ENCODE peak calls at places on chromosomes 2 and 18, in six cellular contexts. D is RWPE1, C is tibial nerve, I is left lung, G is kidney, S is lower lobe of right lung. F is an unnamed sample.

GRCh38 chr2:201414099-201415023 is 36.9 kb downstream of the TRAK2 start:
- DNase-seq in D (no peak), I (no peak), C (no peak), S (no peak), G (no peak), F (no peak)

GRCh38 chr2:172256886-172257285 is 154.2 kb upstream of the DLX2 start:
- DNase-seq in C (no peak), I (peak), G (no peak), S (no peak), D (no peak), F (no peak)

GRCh38 chr2:181457121-181457740 is at the start of gene ITGA4:
- DNase-seq in D (peak), I (peak), C (peak), S (peak), G (peak), F (no peak)

GRCh38 chr18:79585395-79586370 is 93.9 kb upstream of the CTDP1 start:
- DNase-seq in I (peak), S (peak), G (peak), D (no peak), C (peak), F (no peak)

GRCh38 chr2:20796374-20796791 is 26.5 kb downstream of the LDAH start:
- DNase-seq in C (no peak), S (no peak), I (no peak), G (no peak), D (peak), F (peak)

GRCh38 chr2:40403233-40403841 is 48.6 kb downstream of the SLC8A1 start:
- DNase-seq in S (no peak), G (no peak), I (no peak), D (peak), C (no peak), F (peak)

GRCh38 chr18:63603772-63604171 is 16.6 kb downstream of the SERPINB13 start:
- DNase-seq in G (no peak), S (no peak), I (no peak), C (no peak), D (peak), F (peak)

GRCh38 chr18:6022840-6023239 is 127.5 kb upstream of the TMEM200C start:
- DNase-seq in S (no peak), G (no peak), C (no peak), I (no peak), D (no peak), F (no peak)

GRCh38 chr2:136113767-136114070 is 4.2 kb downstream of the CXCR4 start:
- DNase-seq in G (no peak), S (no peak), C (no peak), D (no peak), I (no peak), F (no peak)

GRCh38 chr18:61348230-61348629 is 15.0 kb downstream of the CDH20 start:
- DNase-seq in C (no peak), I (no peak), D (no peak), S (no peak), G (no peak), F (no peak)

GRCh38 chr2:65353046-65353445 is 79.4 kb downstream of the SPRED2 start:
- DNase-seq in C (no peak), G (no peak), D (no peak), S (no peak), I (no peak), F (no peak)

GRCh38 chr2:214593723-214594122 is 182.9 kb downstream of the VWC2L start:
- DNase-seq in S (no peak), I (no peak), C (no peak), D (no peak), G (no peak), F (no peak)

GRCh38 chr18:33277431-33277830 is 163.1 kb downstream of the CCDC178 start:
- DNase-seq in I (no peak), D (no peak), S (no peak), C (no peak), G (no peak), F (no peak)

GRCh38 chr2:69156624-69157023 is 143.6 kb downstream of the ANTXR1 start:
- DNase-seq in G (no peak), D (no peak), I (no peak), S (no peak), C (no peak), F (no peak)

GRCh38 chr2:10534514-10535250 is 86.6 kb upstream of the ODC1 start:
- DNase-seq in D (no peak), G (peak), S (no peak), C (no peak), I (peak), F (no peak)

GRCh38 chr18:1846640-1847039 is 724.7 kb downstream of the METTL4 start:
- DNase-seq in G (no peak), C (no peak), D (peak), I (no peak), S (no peak), F (no peak)

GRCh38 chr2:193294371-193294770 is 1099.6 kb upstream of the TMEFF2 start:
- DNase-seq in I (no peak), C (no peak), D (no peak), G (no peak), S (no peak), F (no peak)

GRCh38 chr2:112059671-112060070 is 4.6 kb downstream of the TMEM87B start:
- DNase-seq in I (no peak), D (no peak), G (no peak), C (no peak), S (no peak), F (no peak)

GRCh38 chr2:41939410-41939775 is 108.4 kb upstream of the PKDCC start:
- DNase-seq in G (no peak), S (no peak), C (no peak), I (no peak), D (no peak), F (no peak)

GRCh38 chr2:237209046-237209375 is 123.3 kb downstream of the COPS8 start:
- DNase-seq in S (no peak), I (no peak), G (no peak), C (no peak), D (no peak), F (no peak)

GRCh38 chr2:9809064-9809356 is 34.3 kb upstream of the TAF1B start:
- DNase-seq in S (no peak), G (no peak), D (peak), I (no peak), C (no peak), F (peak)

GRCh38 chr2:150188177-150188576 is 299.3 kb downstream of the RND3 start:
- DNase-seq in G (no peak), S (no peak), I (no peak), C (no peak), D (no peak), F (no peak)

GRCh38 chr2:240963065-240963375 is 35.4 kb upstream of the SNED1 start:
- DNase-seq in D (no peak), G (peak), C (peak), I (peak), S (peak), F (no peak)

GRCh38 chr2:106701134-106701994 is 184.6 kb downstream of the ST6GAL2 start:
- DNase-seq in G (no peak), D (no peak), I (no peak), C (no peak), S (no peak), F (no peak)

GRCh38 chr2:181005326-181005655 is 24.9 kb downstream of the UBE2E3 start:
- DNase-seq in D (no peak), S (no peak), C (no peak), I (no peak), G (no peak), F (no peak)

GRCh38 chr18:35267161-35267651 is 22.8 kb downstream of the ZSCAN30 start:
- DNase-seq in S (peak), D (no peak), I (peak), C (peak), G (peak), F (no peak)

GRCh38 chr2:102286041-102286440 is 25.3 kb upstream of the IL1RL1 start:
- DNase-seq in I (no peak), G (no peak), C (no peak), S (no peak), D (no peak), F (no peak)

GRCh38 chr2:204027105-204027504 is 90.5 kb downstream of the ICOS start:
- DNase-seq in S (no peak), D (peak), C (no peak), I (no peak), G (no peak), F (peak)

GRCh38 chr2:9417725-9418124 is 5.6 kb downstream of the ITGB1BP1 start:
- DNase-seq in C (no peak), D (no peak), S (no peak), G (no peak), I (no peak), F (no peak)

GRCh38 chr18:23716516-23716915 is 27.3 kb downstream of the LAMA3 start:
- DNase-seq in D (peak), I (no peak), S (no peak), C (no peak), G (no peak), F (peak)

GRCh38 chr18:3511980-3512379 is 62.0 kb downstream of the TGIF1 start:
- DNase-seq in I (no peak), D (peak), G (no peak), C (no peak), S (no peak), F (peak)

GRCh38 chr2:23541453-23542334 is 156.7 kb downstream of the KLHL29 start:
- DNase-seq in D (no peak), I (peak), C (no peak), G (no peak), S (no peak), F (no peak)

GRCh38 chr2:18299423-18300212 is 260.8 kb downstream of the RDH14 start:
- DNase-seq in S (no peak), D (peak), C (no peak), G (no peak), I (no peak), F (peak)

GRCh38 chr2:96113367-96113677 is 3.0 kb downstream of the ADRA2B start:
- DNase-seq in D (no peak), I (peak), C (no peak), G (peak), S (peak), F (no peak)

GRCh38 chr2:54572636-54573531 is 116.8 kb downstream of the SPTBN1 start:
- DNase-seq in D (no peak), S (no peak), I (no peak), G (no peak), C (no peak), F (no peak)

GRCh38 chr2:160458718-160459453 is 34.7 kb downstream of the RBMS1 start:
- DNase-seq in S (no peak), G (no peak), D (no peak), I (no peak), C (no peak), F (no peak)
- H3K27ac ChIP-seq in S (no peak), G (no peak), D (no peak), I (no peak), C (no peak), F (no peak)

DNA sequence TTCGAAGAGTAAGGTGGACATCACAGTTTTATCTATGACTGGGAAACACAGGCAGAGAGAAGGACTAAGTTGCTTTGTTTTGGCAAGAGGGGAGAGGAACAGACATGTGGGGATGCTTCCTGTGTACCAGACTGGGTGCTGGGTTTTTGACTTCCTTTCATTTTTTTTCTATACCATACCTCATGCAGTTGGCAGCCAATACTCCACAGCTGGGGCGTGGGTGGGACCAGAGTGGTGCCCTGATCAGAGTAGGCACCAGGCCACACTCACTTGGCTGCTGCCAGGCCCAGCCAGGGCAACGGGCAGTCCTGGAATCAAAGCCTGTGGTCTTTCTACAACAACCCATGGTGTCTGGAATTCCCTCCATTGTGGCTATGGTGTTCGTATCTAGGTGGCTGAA is 45.2 kb downstream of the SH3RF3 start:
- DNase-seq in C (no peak), I (no peak), G (peak), D (no peak), S (no peak), F (no peak)
- H3K27ac ChIP-seq in C (peak), I (peak), G (no peak), D (peak), S (peak), F (no peak)

DNA sequence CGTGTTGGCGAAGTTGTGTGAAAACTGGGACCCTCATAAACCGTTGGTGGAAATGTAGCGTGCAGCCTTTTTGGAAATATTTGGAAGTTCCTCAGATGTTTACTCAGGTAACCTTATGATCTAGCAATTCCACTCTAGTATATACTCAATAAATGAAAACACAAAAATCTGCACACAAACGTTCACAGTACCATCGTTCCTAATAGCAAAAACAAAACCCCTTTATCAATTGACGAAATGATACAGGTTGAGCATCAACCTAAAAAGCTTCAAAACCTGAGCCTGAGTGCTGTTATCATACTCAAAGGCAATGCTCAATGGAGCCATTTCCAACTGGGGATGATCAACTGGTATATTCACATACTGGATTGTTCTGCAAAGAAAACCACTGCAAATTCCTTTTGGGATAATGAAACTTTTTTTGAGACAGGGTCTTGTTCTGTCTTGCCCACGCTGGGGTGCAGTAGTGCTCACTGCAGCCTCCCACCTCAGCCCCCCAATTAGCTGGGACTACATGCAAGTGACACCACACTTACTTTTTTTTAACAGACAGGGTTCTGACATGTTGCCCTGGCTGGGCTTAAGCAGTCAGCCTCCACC is 777 bp upstream of the C18orf32 start:
- DNase-seq in C (no peak), I (no peak), D (no peak), S (no peak), G (no peak), F (no peak)
- H3K27ac ChIP-seq in C (peak), I (peak), D (peak), S (peak), G (peak), F (peak)

DNA sequence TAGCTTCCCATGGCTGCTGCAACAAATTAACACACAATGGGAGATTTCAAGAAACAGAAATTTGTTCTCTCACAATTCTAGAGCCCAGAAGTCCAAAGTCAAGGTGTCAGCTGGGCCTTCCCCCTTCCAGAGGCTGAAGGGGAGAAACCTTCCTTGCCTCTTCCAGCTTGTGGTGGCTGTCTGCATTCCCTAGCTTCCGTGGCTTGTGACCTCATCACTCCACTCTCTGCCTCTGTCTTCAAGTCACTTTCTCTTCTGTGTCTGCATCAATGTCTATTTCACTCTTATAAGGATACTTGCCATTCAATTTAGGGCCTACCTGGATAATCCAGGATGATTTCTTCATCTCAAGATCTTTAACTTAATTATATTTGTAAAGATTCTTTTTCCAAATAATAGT is 16.8 kb upstream of the SRBD1 start:
- DNase-seq in S (no peak), G (no peak), I (no peak), D (no peak), C (no peak), F (no peak)
- H3K27ac ChIP-seq in S (no peak), G (no peak), I (no peak), D (no peak), C (no peak), F (no peak)

GRCh38 chr2:108613261-108614042 is 79.2 kb downstream of the LIMS1 start:
- DNase-seq in G (no peak), D (no peak), S (no peak), C (no peak), I (no peak), F (no peak)

GRCh38 chr2:108614659-108615058 is 80.4 kb downstream of the LIMS1 start:
- DNase-seq in S (no peak), D (no peak), G (no peak), C (no peak), I (no peak), F (no peak)

GRCh38 chr2:108615480-108616090 is 81.3 kb downstream of the LIMS1 start:
- DNase-seq in D (no peak), S (no peak), C (no peak), I (no peak), G (no peak), F (no peak)

GRCh38 chr2:108612514-108613183 is 78.4 kb downstream of the LIMS1 start:
- DNase-seq in S (peak), I (no peak), C (no peak), G (no peak), D (no peak), F (peak)

GRCh38 chr2:108614043-108614435 is 79.8 kb downstream of the LIMS1 start:
- DNase-seq in S (no peak), C (no peak), I (no peak), D (no peak), G (no peak), F (no peak)
- H3K27ac ChIP-seq in S (peak), C (no peak), I (peak), D (peak), G (no peak), F (no peak)

GRCh38 chr2:71934595-71935263 is 212.9 kb downstream of the CYP26B1 start:
- DNase-seq in G (no peak), I (no peak), S (no peak), C (no peak), D (no peak), F (no peak)

GRCh38 chr2:71933467-71934319 is 214.0 kb downstream of the CYP26B1 start:
- DNase-seq in S (no peak), I (no peak), D (no peak), G (no peak), C (no peak), F (no peak)

GRCh38 chr2:71936076-71937030 is 211.3 kb downstream of the CYP26B1 start:
- DNase-seq in I (no peak), D (no peak), S (no peak), C (no peak), G (no peak), F (no peak)

GRCh38 chr2:71934320-71934593 is 213.4 kb downstream of the CYP26B1 start:
- DNase-seq in D (no peak), G (no peak), I (no peak), S (no peak), C (no peak), F (no peak)

DNA sequence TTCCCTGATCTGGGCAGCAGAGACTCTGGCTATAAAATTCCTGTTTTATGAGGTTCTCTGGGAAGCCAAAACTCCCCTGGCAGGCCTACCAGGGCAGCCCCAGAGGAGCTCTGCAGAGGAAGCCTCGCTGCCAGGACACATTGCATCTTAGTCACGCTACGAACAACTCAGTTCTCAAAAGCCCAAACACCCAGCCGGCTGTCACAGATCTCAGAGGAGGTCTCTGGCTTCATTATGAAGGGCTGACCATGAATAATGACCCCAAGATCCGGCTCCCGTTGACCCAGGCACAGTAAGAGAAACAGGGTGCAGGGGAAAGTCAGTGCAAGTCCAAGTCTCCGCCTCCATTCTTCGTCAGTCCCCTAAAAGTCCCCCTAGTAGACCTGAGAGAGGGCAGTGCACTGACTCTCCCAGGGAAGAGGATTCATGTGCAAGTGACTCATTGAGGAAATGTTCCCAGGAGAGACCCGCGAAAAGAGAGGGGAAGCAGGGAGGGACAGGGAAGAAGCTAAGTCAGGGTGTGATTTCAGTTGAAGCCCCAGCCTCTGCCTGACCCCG is 212.3 kb downstream of the CYP26B1 start:
- DNase-seq in G (peak), S (no peak), I (no peak), C (peak), D (no peak), F (no peak)
- H3K27ac ChIP-seq in G (no peak), S (peak), I (no peak), C (peak), D (no peak), F (no peak)

DNA sequence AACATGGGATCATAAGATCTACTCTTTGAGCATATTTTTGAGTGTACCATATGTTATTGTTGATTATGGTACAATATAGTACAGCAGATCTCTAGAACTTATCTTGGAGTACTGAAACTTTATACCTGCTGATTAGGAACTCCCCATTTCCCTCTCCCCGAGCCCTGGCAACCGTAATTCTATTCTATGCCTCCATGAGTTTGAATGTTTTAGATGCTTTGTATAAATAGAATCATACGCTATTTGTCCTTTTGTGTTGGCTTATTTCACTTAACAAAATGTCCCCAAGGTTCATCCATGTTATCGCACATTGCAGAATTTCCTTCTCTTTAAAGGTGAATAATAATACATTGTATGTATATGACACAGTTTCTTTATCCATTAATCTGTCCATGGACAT is 117.2 kb downstream of the PTPRM start:
- DNase-seq in I (no peak), C (no peak), D (no peak), S (no peak), G (no peak), F (no peak)
- H3K27ac ChIP-seq in I (no peak), C (no peak), D (no peak), S (no peak), G (no peak), F (peak)

GRCh38 chr2:217052856-217053577 is 193.2 kb upstream of the TNP1 start:
- DNase-seq in C (no peak), G (no peak), I (no peak), S (no peak), D (no peak), F (no peak)
- H3K27ac ChIP-seq in C (no peak), G (no peak), I (no peak), S (no peak), D (no peak), F (no peak)